ENCODE peak calls at places on chromosomes 1 and 21, in four cellular contexts. U is tibial nerve, B is stomach, A is fibroblast of lung. L is an unnamed sample.

GRCh38 chr1:55718758-55719671 is 503.9 kb upstream of the USP24 start:
- DNase-seq in B (peak), A (peak), U (peak), L (peak)

GRCh38 chr1:198492872-198493271 is 47.6 kb downstream of the ATP6V1G3 start:
- DNase-seq in U (no peak), B (no peak), A (peak), L (peak)

GRCh38 chr21:35428489-35428888 is 379.4 kb upstream of the RUNX1 start:
- DNase-seq in A (no peak), B (no peak), U (no peak), L (peak)

GRCh38 chr1:155125946-155126493 is 1.7 kb upstream of the EFNA1 start:
- DNase-seq in B (peak), U (peak), A (peak), L (peak)

GRCh38 chr1:223815865-223816264 is 29.9 kb downstream of the TP53BP2 start:
- DNase-seq in B (no peak), U (no peak), A (no peak), L (peak)

GRCh38 chr1:202029171-202029665 is 18.8 kb downstream of the ELF3 start:
- DNase-seq in A (peak), B (no peak), U (no peak), L (peak)

GRCh38 chr1:51833700-51834099 is 44.8 kb downstream of the NRDC start:
- DNase-seq in A (peak), U (no peak), B (no peak), L (peak)

GRCh38 chr21:37259426-37259825 is 7.7 kb downstream of the VPS26C start:
- DNase-seq in A (no peak), U (no peak), B (no peak), L (peak)

GRCh38 chr1:245999697-246000637 is 507.1 kb downstream of the SMYD3 start:
- DNase-seq in A (no peak), U (no peak), B (no peak), L (no peak)

GRCh38 chr1:220706480-220706879 is 16.3 kb downstream of the C1orf115 start:
- DNase-seq in A (no peak), U (no peak), B (no peak), L (no peak)

GRCh38 chr1:43719063-43719462 is 11.7 kb downstream of the ST3GAL3 start:
- DNase-seq in A (peak), U (no peak), B (no peak), L (peak)

GRCh38 chr1:247936415-247936814 is 11.7 kb downstream of the OR2AJ1 start:
- DNase-seq in A (no peak), U (no peak), B (no peak), L (no peak)

GRCh38 chr1:184820218-184820720 is 65.6 kb upstream of the EDEM3 start:
- DNase-seq in A (no peak), B (no peak), U (no peak), L (no peak)

GRCh38 chr21:45926281-45926680 is 55.3 kb upstream of the COL6A1 start:
- DNase-seq in B (no peak), A (no peak), U (no peak), L (peak)
- TF ChIP-seq CTCF in B (no peak), A (peak), U (no peak), L (peak)

DNA sequence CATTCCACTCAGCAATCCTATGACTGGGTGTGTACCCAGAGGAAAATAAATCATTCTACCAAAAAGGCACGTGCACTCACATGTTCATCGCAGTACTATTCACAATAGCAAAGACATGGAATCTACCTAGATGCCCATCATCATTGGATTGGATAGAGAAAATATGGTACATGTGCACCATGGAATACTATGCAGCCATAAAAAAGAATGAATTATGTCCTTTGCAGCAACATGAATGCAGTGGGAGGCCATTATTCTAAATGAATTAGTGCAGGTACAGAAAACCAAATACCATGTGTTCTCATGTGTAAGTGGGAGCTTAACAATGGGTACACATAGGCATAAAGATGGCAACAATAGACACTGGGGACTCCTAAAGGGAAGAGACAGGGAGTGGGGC is 39.9 kb upstream of the SLC35F3 start:
- DNase-seq in U (no peak), B (no peak), A (no peak), L (no peak)
- TF ChIP-seq CTCF in U (no peak), B (no peak), A (no peak), L (no peak)

GRCh38 chr1:181189691-181190361 is 101.3 kb downstream of the IER5 start:
- DNase-seq in B (peak), U (peak), A (peak), L (peak)

GRCh38 chr1:181189245-181189644 is 100.7 kb downstream of the IER5 start:
- DNase-seq in U (no peak), A (no peak), B (no peak), L (no peak)

GRCh38 chr1:181192277-181192676 is 103.8 kb downstream of the IER5 start:
- DNase-seq in B (no peak), U (no peak), A (no peak), L (no peak)

GRCh38 chr1:181191494-181192040 is 103.1 kb downstream of the IER5 start:
- DNase-seq in B (no peak), U (no peak), A (no peak), L (no peak)

DNA sequence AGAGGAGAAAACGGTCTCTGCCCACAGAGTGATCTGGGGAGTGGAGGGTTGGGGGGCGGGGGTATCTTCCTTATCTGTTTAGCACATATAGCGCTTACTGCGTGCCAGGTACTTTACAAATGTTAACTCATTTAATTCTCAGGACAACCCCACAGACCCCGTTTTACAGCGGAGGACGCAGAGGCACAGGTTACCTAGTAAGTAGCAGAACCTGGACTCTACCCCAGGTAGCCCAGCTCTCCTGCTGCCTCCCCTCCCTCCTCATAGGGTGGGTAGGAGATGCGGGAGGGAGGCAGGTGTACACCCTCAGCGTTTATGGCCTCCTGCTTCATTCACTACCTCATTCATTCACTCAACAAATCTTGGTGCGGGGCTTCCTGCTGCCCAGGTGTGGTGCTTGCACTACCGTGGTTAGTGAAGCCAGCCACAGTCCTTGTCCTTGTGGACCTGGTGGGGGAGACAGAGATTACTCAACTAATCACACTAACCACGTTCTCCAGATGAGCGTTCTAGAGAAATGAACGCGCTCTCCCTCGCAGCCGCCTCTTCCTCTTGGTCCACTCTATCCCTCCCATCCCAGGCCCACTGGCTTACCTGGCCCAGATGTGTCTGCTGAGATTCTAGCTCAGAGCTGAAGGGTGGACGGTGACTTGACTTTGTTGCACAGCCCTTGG is 102.0 kb downstream of the IER5 start:
- DNase-seq in A (no peak), U (no peak), B (no peak), L (no peak)
- TF ChIP-seq CTCF in A (no peak), U (no peak), B (no peak), L (no peak)

GRCh38 chr1:178091986-178092745 is 1.7 kb upstream of the RASAL2 start:
- DNase-seq in U (no peak), B (no peak), A (no peak), L (peak)

GRCh38 chr1:178094752-178095645 is 1.1 kb downstream of the RASAL2 start:
- DNase-seq in B (no peak), U (no peak), A (peak), L (peak)

GRCh38 chr1:178093958-178094751 is at the start of gene RASAL2:
- DNase-seq in A (peak), B (peak), U (peak), L (peak)

GRCh38 chr1:178096421-178096820 is 2.5 kb downstream of the RASAL2 start:
- DNase-seq in U (no peak), B (no peak), A (no peak), L (no peak)

GRCh38 chr1:178093150-178093957 is 550 bp upstream of the RASAL2 start:
- DNase-seq in B (peak), U (peak), A (peak), L (peak)
- TF ChIP-seq CTCF in B (no peak), U (no peak), A (peak), L (peak)

DNA sequence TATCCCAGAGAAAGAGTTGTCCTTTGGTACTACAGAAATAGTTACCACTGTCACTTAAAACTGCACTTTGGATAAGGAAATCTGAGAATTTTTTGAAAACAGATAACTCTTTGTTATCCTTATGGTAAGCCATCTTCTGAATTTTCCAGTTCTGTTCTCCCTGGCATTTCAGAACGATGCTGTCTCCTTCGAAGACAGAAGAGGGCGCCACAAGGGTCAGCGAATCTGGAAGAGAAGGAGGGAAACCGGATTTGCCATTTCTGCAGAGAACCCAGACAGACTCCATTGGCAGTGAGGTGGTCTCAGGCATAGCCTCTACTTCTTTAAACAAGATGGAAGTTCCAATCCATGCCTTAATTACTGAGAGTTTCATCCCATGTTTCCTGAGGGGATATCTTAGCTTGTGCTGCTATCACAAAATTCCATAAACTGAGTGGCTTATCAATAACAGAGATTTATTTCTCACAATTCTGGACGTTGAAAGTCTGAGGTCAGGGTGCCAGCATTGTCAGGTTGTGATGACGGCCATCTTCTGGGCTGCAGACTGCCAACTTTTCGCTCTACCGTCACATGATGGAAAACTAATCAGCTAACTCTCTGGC is 6.4 kb downstream of the FCRL2 start:
- DNase-seq in A (no peak), U (no peak), B (no peak), L (peak)
- TF ChIP-seq CTCF in A (no peak), U (no peak), B (no peak), L (peak)

DNA sequence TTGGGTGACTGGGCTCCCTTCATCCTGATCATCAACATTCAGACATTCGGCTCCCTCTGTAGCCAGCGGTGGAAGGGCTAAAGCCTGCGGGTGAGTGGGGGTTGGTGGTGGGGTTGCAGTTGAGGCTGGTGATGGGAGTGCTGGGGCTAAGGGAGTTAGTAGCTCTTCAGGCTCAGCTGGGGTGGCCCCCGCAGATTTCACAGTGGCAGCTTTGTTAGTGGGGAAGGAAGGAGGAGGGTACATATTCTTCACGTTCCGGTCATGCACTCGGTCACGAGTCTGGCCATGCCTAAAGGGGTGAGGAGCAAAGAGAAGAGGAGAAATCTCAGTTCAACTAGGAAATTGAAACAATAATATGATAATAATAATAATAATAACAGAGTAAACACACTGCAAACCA is 6.8 kb downstream of the PSMB4 start:
- DNase-seq in B (no peak), A (no peak), U (no peak), L (no peak)
- TF ChIP-seq CTCF in B (no peak), A (no peak), U (no peak), L (no peak)

DNA sequence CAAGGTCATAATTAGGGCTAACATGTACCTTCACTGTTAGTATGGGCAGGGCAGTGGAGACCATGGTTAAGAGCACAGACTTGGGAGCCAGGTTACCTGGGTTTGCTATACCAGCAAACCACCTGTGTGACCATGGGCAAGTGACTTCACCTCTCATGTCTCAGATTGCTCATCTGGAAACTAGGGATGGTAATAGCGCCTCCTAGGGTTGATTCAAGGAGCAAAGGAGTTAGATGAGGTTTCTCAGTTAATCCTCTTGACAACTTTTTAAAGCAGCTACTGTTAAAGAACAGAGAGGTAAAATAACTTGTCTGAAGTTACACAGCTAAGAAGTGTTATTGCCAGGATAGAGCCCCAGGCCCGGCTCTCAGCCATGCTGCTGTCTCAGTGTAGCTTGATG is 790 bp upstream of the MATN1 start:
- DNase-seq in U (no peak), A (no peak), B (no peak), L (no peak)
- TF ChIP-seq CTCF in U (no peak), A (no peak), B (no peak), L (peak)

GRCh38 chr1:41512701-41513387 is 28.4 kb upstream of the EDN2 start:
- DNase-seq in A (no peak), U (no peak), B (no peak), L (no peak)

GRCh38 chr1:41511239-41511540 is 26.7 kb upstream of the EDN2 start:
- DNase-seq in B (no peak), A (no peak), U (no peak), L (no peak)

GRCh38 chr1:41514381-41514780 is 29.9 kb upstream of the EDN2 start:
- DNase-seq in B (peak), U (no peak), A (no peak), L (no peak)

GRCh38 chr1:41515131-41515678 is 30.7 kb upstream of the EDN2 start:
- DNase-seq in B (peak), A (no peak), U (no peak), L (no peak)

GRCh38 chr1:41513388-41513745 is 28.9 kb upstream of the EDN2 start:
- DNase-seq in B (no peak), A (no peak), U (no peak), L (no peak)
- TF ChIP-seq CTCF in B (no peak), A (peak), U (no peak), L (peak)

GRCh38 chr1:75461808-75462325 is 149.0 kb downstream of the SLC44A5 start:
- DNase-seq in A (no peak), U (no peak), B (no peak), L (no peak)
- TF ChIP-seq CTCF in A (no peak), U (no peak), B (no peak), L (no peak)